ENCODE peak calls at places on chromosomes 16 and 17, in ten cellular contexts. G is cardiac fibroblast, P is endothelial cell, K is RWPE2, A is fibroblast of mammary gland, T is right lobe of liver, I is nephron progenitor cell, M is psoas muscle, W is A549, H is lower lobe of right lung. R is an unnamed sample.

GRCh38 chr17:72465191-72466024 is 344.6 kb downstream of the SOX9 start:
- DNase-seq in G (peak), P (no peak), K (peak), A (peak), T (no peak), I (peak), M (no peak), W (peak), H (no peak), R (peak)

GRCh38 chr16:12440233-12440530 is 363.5 kb downstream of the CPPED1 start:
- DNase-seq in G (peak), P (no peak), K (no peak), A (peak), T (no peak), I (no peak), M (no peak), W (no peak), H (no peak), R (no peak)

GRCh38 chr16:50308237-50308965 is 42.0 kb downstream of the ADCY7 start:
- DNase-seq in G (no peak), P (no peak), K (peak), A (no peak), T (no peak), I (no peak), M (no peak), W (no peak), H (no peak), R (no peak)

GRCh38 chr16:12721841-12722467 is 81.7 kb downstream of the CPPED1 start:
- DNase-seq in G (no peak), P (no peak), K (no peak), A (no peak), T (no peak), I (no peak), M (no peak), W (no peak), H (no peak), R (no peak)

GRCh38 chr17:61700252-61700651 is 109.2 kb upstream of the NACA2 start:
- DNase-seq in G (peak), P (no peak), K (no peak), A (no peak), T (no peak), I (no peak), M (no peak), W (no peak), H (no peak), R (no peak)

GRCh38 chr17:31581491-31581890 is 190.0 kb downstream of the RAB11FIP4 start:
- DNase-seq in G (peak), P (no peak), K (no peak), A (peak), T (no peak), I (no peak), M (peak), W (no peak), H (no peak), R (no peak)

GRCh38 chr17:74427763-74428153 is 4.1 kb upstream of the GPRC5C start:
- DNase-seq in G (no peak), P (no peak), K (no peak), A (no peak), T (no peak), I (no peak), M (no peak), W (no peak), H (no peak), R (no peak)

GRCh38 chr16:20620770-20621169 is 44.6 kb upstream of the ACSM2B start:
- DNase-seq in G (no peak), P (no peak), K (no peak), A (no peak), T (no peak), I (no peak), M (no peak), W (no peak), H (no peak), R (no peak)

GRCh38 chr17:284676-285355 is 67.8 kb downstream of the RPH3AL start:
- DNase-seq in G (no peak), P (no peak), K (peak), A (no peak), T (peak), I (no peak), M (no peak), W (no peak), H (peak), R (no peak)

GRCh38 chr17:83053779-83054451 is 25.5 kb upstream of the METRNL start:
- DNase-seq in G (no peak), P (no peak), K (no peak), A (no peak), T (peak), I (no peak), M (no peak), W (no peak), H (peak), R (peak)

GRCh38 chr16:80046848-80047247 is 446.3 kb upstream of the MAF start:
- DNase-seq in G (no peak), P (no peak), K (no peak), A (no peak), T (no peak), I (no peak), M (no peak), W (no peak), H (no peak), R (no peak)

GRCh38 chr17:41058741-41059140 is 1.2 kb downstream of the KRTAP2-3 start:
- DNase-seq in G (peak), P (no peak), K (no peak), A (peak), T (no peak), I (no peak), M (no peak), W (no peak), H (no peak), R (no peak)

GRCh38 chr16:64455275-64455674 is 666.6 kb downstream of the CDH11 start:
- DNase-seq in G (peak), P (no peak), K (no peak), A (peak), T (no peak), I (no peak), M (no peak), W (no peak), H (no peak), R (no peak)

GRCh38 chr16:87841608-87842208 is 27.6 kb downstream of the SLC7A5 start:
- DNase-seq in G (no peak), P (no peak), K (no peak), A (no peak), T (peak), I (no peak), M (no peak), W (no peak), H (no peak), R (no peak)
- TF ChIP-seq CTCF in G (no peak), P (no peak), K (no peak), A (no peak), T (no peak), I (no peak), M (no peak), W (no peak), H (no peak), R (no peak)

DNA sequence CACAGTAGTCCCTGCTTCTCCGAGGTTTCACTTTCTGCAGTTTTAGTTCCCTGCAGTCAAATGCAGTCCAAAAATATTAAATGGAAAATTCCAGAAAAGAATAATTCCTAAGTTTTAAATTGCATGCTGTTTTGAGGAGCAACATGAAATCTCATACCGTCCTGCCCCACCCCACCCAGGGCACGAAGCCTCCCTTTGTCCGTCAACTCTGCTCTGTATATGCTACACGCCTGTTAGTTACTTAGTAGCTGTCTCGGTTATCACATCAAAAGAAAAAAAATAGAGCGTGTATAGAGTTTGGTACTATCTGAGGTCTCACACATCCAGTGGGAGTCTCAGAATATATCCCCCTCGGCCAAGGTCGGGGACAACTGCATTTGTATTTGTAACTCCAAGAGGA is 129.4 kb upstream of the NOL11 start:
- DNase-seq in G (no peak), P (no peak), K (peak), A (no peak), T (no peak), I (no peak), M (no peak), W (no peak), H (no peak), R (no peak)
- TF ChIP-seq CTCF in G (no peak), P (no peak), K (no peak), A (no peak), T (no peak), I (no peak), M (no peak), W (no peak), H (no peak), R (no peak)

DNA sequence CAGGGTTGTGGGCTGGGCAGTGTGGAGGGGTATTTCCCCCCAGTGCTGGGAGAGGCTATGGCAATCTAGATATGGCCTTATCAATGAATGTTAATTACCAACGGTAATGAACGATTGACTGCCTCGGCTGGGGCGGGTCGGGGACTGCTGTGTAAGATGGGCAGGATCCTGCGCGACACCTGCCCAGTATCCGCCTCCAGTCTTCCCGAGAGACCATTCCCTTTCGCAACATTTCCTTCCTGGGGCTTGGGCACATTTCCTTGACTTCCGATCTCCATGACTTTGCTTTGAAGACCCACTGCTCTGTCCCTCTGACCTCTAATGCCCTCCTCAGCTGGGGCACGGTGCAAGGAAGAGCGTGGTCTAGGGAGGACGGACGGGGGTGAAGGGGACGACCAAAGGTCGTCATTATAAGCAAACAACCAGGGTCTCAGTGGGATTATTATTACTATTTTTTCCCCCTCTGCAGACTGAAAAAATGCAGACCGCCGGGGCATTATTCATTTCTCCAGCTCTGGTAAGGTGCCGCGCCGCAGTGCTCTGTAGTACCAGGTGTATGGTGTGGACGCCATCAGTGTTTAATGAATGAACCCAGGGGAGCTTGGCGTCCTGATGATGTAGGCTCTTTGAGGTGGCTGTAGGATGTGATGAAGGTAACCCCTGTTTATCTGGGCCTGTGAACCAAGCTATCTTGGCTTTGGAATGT is 506 bp downstream of the ATP5MC1 start:
- DNase-seq in G (no peak), P (no peak), K (no peak), A (no peak), T (no peak), I (no peak), M (no peak), W (no peak), H (no peak), R (no peak)
- TF ChIP-seq CTCF in G (no peak), P (no peak), K (no peak), A (no peak), T (no peak), I (no peak), M (no peak), W (no peak), H (no peak), R (no peak)

GRCh38 chr17:33126086-33126485 is 134.4 kb downstream of the SPACA3 start:
- DNase-seq in G (no peak), P (no peak), K (no peak), A (no peak), T (no peak), I (no peak), M (no peak), W (no peak), H (no peak), R (no peak)
- TF ChIP-seq CTCF in G (no peak), P (no peak), K (no peak), A (no peak), T (no peak), I (no peak), M (no peak), W (no peak), H (no peak), R (no peak)

DNA sequence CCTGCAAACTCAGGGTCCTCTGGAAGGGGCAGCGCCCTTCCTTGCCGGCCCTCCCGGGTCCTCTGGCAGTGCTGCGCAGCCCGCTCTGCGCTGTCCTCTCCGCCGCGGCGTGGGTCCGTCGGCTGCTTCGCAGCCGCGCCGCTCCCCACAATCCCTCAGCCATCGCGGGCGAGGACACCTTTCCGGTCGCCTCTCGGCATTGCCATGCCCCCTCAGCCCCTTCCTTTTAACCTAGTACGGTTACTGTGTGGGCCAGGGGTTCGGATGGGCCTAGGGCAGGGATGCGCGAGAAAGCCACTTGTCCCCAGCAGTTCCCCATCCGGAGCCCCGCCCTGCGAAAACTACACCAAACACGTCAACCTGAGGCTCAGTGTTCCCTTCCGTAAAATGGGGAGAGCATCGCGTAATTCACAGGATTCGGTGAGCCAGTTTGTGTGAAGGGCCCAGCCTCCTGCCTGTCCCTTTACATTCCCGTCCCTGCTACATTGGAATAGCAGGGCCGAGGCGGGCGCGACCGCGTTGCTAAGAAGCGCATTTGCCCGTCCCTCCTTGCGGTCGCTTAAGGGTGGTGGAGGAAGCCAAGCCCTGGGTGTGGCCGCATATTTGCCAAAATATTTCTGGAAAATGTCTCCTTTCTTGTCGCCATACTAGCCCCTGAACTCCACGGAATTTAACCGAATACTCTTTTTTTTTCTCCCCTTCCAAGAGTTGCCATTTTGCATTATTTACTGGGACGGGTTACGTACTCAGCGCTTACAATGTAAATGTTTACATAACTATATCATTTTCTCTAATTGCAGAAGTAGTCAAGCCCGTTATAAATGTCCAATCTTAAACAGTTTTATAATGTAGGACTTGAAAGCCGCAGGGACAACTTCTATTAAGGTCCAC is 13.2 kb downstream of the COPZ2 start:
- DNase-seq in G (peak), P (no peak), K (peak), A (peak), T (peak), I (peak), M (peak), W (peak), H (peak), R (peak)
- TF ChIP-seq CTCF in G (peak), P (no peak), K (no peak), A (no peak), T (no peak), I (no peak), M (no peak), W (no peak), H (no peak), R (no peak)